ENCODE peak calls at places on chromosomes 4 and X, in seven cellular contexts. O is fibroblast of the aortic adventitia, B is hepatocyte, R is cardiac fibroblast, A is endothelial cell of umbilical vein, L is HL-60, K is spleen. V is an unnamed sample.

GRCh38 chrX:71532753-71533425 is at the start of gene OGT:
- DNase-seq in O (peak), A (peak), B (peak), L (peak), K (peak), R (peak), V (peak)

GRCh38 chrX:9482837-9483236 is 18.0 kb downstream of the TBL1X start:
- DNase-seq in R (no peak), A (no peak), O (no peak), L (no peak), K (no peak), B (no peak), V (no peak)

GRCh38 chrX:153897899-153898298 is 6.6 kb upstream of the AVPR2 start:
- DNase-seq in B (no peak), L (no peak), A (no peak), K (no peak), O (no peak), R (no peak), V (no peak)

GRCh38 chrX:57655065-57655464 is 25.0 kb downstream of the NLRP2B start:
- DNase-seq in O (no peak), L (no peak), B (no peak), A (no peak), K (no peak), R (no peak), V (no peak)

GRCh38 chrX:155745792-155746191 is 133.0 kb upstream of the TMLHE start:
- DNase-seq in R (peak), K (no peak), A (peak), L (no peak), O (peak), B (peak), V (no peak)

GRCh38 chr4:91319869-91320268 is 983.9 kb upstream of the GRID2 start:
- DNase-seq in B (no peak), R (no peak), L (no peak), O (no peak), A (no peak), K (no peak), V (no peak)

GRCh38 chrX:103913356-103914020 is 48.9 kb upstream of the TMSB15B start:
- DNase-seq in B (no peak), R (peak), O (no peak), K (no peak), A (no peak), L (no peak), V (no peak)

GRCh38 chrX:130994671-130995070 is 63.5 kb upstream of the ARHGAP36 start:
- DNase-seq in A (peak), B (peak), L (no peak), R (peak), K (no peak), O (peak), V (no peak)

GRCh38 chr4:163166041-163166579 is 580 bp downstream of the NAF1 start:
- DNase-seq in L (no peak), B (peak), A (peak), K (peak), O (peak), R (peak), V (no peak)

GRCh38 chr4:48970471-48970921 is 15.6 kb upstream of the CWH43 start:
- DNase-seq in A (no peak), B (no peak), K (no peak), R (no peak), L (no peak), O (peak), V (no peak)

GRCh38 chrX:26889574-26889973 is 573.6 kb downstream of the PPP4R3C start:
- DNase-seq in A (no peak), L (no peak), K (no peak), R (peak), O (no peak), B (no peak), V (no peak)

GRCh38 chr4:3392319-3392718 is 49.4 kb upstream of the HGFAC start:
- DNase-seq in A (no peak), R (no peak), L (no peak), O (no peak), K (no peak), B (no peak), V (no peak)

GRCh38 chrX:41733939-41734338 is 10.0 kb downstream of the GPR82 start:
- DNase-seq in O (no peak), L (no peak), R (no peak), K (no peak), B (no peak), A (no peak), V (peak)

GRCh38 chr4:82561745-82562552 is at the start of gene TMEM150C:
- DNase-seq in K (no peak), R (peak), L (no peak), O (peak), B (peak), A (peak), V (no peak)

GRCh38 chr4:184110452-184110851 is 107.2 kb downstream of the ENPP6 start:
- DNase-seq in O (no peak), B (no peak), R (no peak), A (no peak), K (no peak), L (no peak), V (no peak)

GRCh38 chrX:65657659-65658058 is 9.8 kb upstream of the MSN start:
- DNase-seq in A (no peak), B (no peak), R (no peak), K (no peak), O (no peak), L (no peak), V (no peak)

GRCh38 chrX:48703642-48704481 is 7.3 kb downstream of the SUV39H1 start:
- DNase-seq in L (no peak), R (peak), K (peak), O (peak), A (no peak), B (no peak), V (no peak)

GRCh38 chrX:31353095-31353494 is 281.3 kb upstream of the FTHL17 start:
- DNase-seq in B (peak), K (no peak), R (peak), L (no peak), A (no peak), O (no peak), V (no peak)

GRCh38 chr4:25697516-25697915 is 41.9 kb downstream of the SLC34A2 start:
- DNase-seq in B (no peak), L (no peak), K (no peak), O (no peak), R (no peak), A (no peak), V (no peak)

GRCh38 chr4:25703731-25704388 is 48.2 kb downstream of the SLC34A2 start:
- DNase-seq in O (peak), B (no peak), L (no peak), A (no peak), R (no peak), K (no peak), V (no peak)

GRCh38 chr4:25704516-25704915 is 48.9 kb downstream of the SLC34A2 start:
- DNase-seq in L (no peak), B (no peak), A (no peak), K (no peak), O (no peak), R (no peak), V (no peak)

DNA sequence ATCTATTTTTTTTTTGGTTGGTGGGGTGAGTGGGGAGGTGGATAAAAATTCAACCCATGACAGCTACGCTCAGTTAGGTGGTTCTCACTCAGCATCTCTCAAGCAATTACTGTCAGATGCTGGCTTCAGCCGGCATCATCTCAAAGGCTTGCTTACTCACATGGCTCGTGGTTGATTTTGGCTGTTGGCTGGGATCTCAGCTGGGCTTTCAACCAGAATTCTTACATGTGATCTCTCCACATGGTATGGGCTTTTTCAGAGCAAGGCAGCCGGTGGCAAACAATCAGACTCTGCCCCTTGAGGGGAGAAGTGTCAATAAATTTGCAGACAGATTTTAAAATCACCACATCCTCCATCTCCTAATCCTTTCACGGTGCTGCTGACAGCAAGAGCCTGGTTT is 47.2 kb downstream of the SLC34A2 start:
- DNase-seq in A (no peak), R (peak), L (no peak), O (peak), B (no peak), K (no peak), V (no peak)
- H3K4me3 ChIP-seq in A (no peak), R (no peak), L (no peak), O (no peak), B (no peak), K (no peak), V (no peak)

DNA sequence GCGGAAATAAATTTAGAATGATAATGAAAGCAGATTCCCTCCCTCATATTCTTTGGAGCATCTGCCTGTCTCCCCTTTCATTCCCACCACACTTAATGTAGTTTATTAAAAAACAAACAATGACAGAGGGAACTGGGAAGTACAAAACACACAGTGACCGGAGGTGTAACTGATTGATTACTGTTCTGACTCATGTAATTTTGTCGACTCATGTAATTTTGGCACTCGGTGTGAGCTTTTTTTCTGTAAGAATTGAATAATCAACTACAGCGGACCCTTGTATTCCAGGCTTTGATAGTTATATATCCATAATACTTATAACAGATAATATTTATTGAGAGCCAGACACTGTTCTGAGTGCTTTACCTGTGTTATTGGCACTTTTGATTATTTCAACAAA is 110.4 kb downstream of the PALLD start:
- DNase-seq in K (no peak), R (no peak), A (no peak), O (no peak), L (no peak), B (no peak), V (no peak)
- TF ChIP-seq CTCF in K (no peak), R (no peak), A (no peak), O (no peak), L (no peak), B (no peak), V (no peak)

GRCh38 chrX:100874240-100874798 is at the start of gene NOX1:
- DNase-seq in O (peak), B (peak), A (no peak), K (no peak), L (no peak), R (no peak), V (no peak)

GRCh38 chrX:100868273-100868672 is 5.9 kb downstream of the NOX1 start:
- DNase-seq in O (no peak), B (no peak), A (no peak), R (no peak), K (no peak), L (no peak), V (no peak)

GRCh38 chrX:100870527-100870926 is 3.6 kb downstream of the NOX1 start:
- DNase-seq in K (no peak), R (no peak), L (no peak), O (no peak), B (no peak), A (peak), V (no peak)

DNA sequence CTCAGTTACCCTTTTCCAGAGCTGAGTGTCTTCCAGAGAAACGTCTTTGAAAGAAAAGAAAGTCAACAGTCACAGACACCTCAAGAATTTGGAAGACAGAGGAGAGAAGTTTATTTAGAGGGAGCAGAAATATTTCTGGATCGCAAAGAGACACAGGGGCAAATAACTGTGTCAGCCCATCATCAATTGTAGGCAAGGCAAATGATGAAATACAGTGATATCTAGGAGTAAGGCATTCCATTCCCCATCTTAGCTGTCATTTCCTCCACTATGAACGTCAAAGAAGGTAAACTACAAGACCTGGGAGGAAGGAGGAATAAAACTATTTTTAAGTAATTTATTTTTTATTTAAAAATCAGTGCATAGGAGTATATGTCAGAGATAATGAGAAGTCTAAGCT is 2.0 kb downstream of the NOX1 start:
- DNase-seq in K (no peak), R (peak), L (no peak), B (no peak), A (no peak), O (peak), V (no peak)
- H3K4me3 ChIP-seq in K (no peak), R (no peak), L (no peak), B (no peak), A (no peak), O (no peak), V (no peak)

GRCh38 chr4:96974295-96974694 is 1134.4 kb downstream of the PDHA2 start:
- DNase-seq in B (no peak), K (no peak), O (no peak), A (no peak), R (no peak), L (no peak), V (no peak)
- TF ChIP-seq CTCF in B (peak), K (no peak), O (no peak), A (no peak), R (no peak), L (no peak), V (no peak)

GRCh38 chr4:186473933-186474332 is 81.4 kb downstream of the MTNR1A start:
- DNase-seq in R (no peak), L (no peak), A (no peak), K (no peak), B (no peak), O (no peak), V (no peak)
- H3K4me3 ChIP-seq in R (no peak), L (no peak), A (no peak), K (no peak), B (no peak), O (no peak), V (no peak)

DNA sequence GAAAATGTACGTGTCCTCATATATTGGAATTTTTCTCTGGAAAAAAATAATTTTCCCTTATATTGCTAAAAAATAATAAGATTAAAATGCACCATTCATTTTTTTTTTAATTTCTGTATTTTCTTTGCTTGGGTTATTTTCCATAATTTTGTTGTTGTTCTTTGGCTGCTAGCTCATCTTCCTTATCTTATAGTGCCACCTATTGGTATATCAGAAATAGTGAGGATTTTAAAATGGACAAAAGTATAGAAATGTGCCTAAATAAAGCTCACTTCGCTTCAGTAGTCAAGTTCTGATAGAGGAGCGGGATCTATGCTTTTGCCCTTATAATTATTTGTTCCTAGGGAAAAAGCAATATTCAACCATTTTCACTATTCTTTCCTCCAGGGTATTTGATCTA is 134.8 kb downstream of the NAP1L3 start:
- DNase-seq in B (no peak), O (no peak), K (no peak), A (no peak), L (no peak), R (no peak), V (no peak)
- TF ChIP-seq CTCF in B (peak), O (peak), K (no peak), A (no peak), L (no peak), R (no peak), V (no peak)

V was measured in GM12864.